ENCODE peak calls at places on chromosomes 4 and X, in eight cellular contexts. C, D, M, L, G, J, V and A are unnamed samples.

GRCh38 chr4:177308842-177309524 is 691 bp upstream of the NEIL3 start:
- DNase-seq in C (no peak), D (no peak), M (peak), L (no peak), G (no peak), J (no peak), V (no peak), A (no peak)

GRCh38 chr4:160498211-160498610 is 1395.3 kb downstream of the RAPGEF2 start:
- DNase-seq in C (no peak), D (no peak), M (no peak), L (no peak), G (no peak), J (no peak), V (no peak), A (no peak)

GRCh38 chr4:41380758-41381157 is 124.0 kb downstream of the UCHL1 start:
- DNase-seq in C (no peak), D (no peak), M (no peak), L (no peak), G (no peak), J (no peak), V (no peak), A (no peak)

GRCh38 chr4:89111833-89112563 is 665 bp downstream of the TIGD2 start:
- DNase-seq in C (peak), D (no peak), M (no peak), L (no peak), G (peak), J (no peak), V (peak), A (peak)

GRCh38 chrX:107742754-107743191 is 32.8 kb downstream of the TSC22D3 start:
- DNase-seq in C (no peak), D (no peak), M (no peak), L (no peak), G (no peak), J (peak), V (peak), A (no peak)

GRCh38 chr4:2406920-2407319 is 11.5 kb downstream of the ZFYVE28 start:
- DNase-seq in C (no peak), D (no peak), M (no peak), L (no peak), G (no peak), J (no peak), V (no peak), A (no peak)

GRCh38 chrX:63750846-63751245 is 34.2 kb downstream of the ARHGEF9 start:
- DNase-seq in C (no peak), D (no peak), M (no peak), L (no peak), G (no peak), J (no peak), V (no peak), A (no peak)

GRCh38 chr4:54277691-54278090 is 48.6 kb downstream of the PDGFRA start:
- DNase-seq in C (peak), D (no peak), M (no peak), L (no peak), G (peak), J (no peak), V (no peak), A (peak)

GRCh38 chr4:6767341-6767724 is 15.2 kb upstream of the KIAA0232 start:
- DNase-seq in C (peak), D (no peak), M (no peak), L (no peak), G (no peak), J (peak), V (no peak), A (peak)

GRCh38 chrX:10769165-10769564 is 148.8 kb upstream of the MID1 start:
- DNase-seq in C (peak), D (no peak), M (peak), L (no peak), G (peak), J (no peak), V (no peak), A (no peak)

DNA sequence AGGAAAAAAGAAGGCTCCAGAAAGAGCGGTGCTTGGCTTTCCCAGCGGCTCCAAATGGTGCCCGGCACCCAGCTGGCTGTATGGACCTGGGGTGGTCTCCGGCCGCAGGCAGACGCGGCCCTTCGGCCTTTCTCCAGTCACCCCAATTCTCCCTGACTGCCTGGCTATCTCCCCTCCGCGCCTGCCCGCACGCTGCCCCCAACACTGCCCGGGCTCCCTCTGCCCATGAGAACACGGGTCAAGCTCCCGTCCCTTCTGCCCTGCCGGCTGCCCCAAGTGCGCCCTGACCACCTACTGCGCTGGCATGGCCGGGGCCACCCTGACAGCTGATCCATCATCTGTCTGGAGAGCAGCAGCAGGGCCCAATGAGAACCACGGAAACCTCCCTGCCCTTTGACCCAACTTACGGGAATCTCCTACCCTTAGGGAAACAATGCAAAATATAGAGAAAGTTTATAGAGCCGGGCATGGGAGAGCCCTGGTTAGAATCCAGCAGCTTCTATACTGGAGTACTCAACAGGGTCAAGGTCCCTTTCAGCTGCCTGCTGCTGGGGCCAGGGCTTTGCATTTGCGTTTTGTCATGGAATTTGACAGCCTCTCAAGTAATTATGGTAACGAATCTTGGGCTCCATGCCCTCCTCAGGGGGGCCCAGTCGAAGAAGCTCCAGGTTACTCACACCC is 1.2 kb upstream of the FAM3A start:
- DNase-seq in C (no peak), D (peak), M (no peak), L (no peak), G (no peak), J (peak), V (peak), A (no peak)
- H3K27ac ChIP-seq in C (no peak), D (peak), M (peak), L (no peak), G (peak), J (peak), V (peak), A (no peak)

DNA sequence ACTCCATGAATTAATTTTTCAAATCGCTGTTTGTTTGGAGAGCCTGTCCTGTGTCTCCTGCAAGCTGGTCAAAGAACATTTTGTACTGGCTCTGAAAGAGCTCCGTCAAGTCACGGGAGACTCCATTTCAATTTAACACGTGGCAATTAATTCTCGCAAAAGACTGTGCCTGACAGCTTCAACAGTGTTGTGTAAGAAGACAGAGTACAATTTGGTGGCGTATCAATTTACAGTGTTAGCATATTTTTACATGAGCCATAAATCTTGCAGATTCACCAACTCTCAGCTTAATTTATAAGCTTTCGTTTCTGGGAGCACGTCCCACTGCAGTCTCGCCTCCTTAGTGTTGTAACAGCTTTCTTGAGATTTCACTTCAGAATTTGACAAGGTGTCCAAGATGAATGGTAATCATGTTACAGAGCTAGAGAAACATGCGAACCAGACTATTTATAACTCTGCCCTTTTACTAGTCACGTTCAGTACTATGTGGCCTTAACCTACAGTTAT is 70.8 kb downstream of the RWDD4 start:
- DNase-seq in C (no peak), D (no peak), M (no peak), L (no peak), G (peak), J (no peak), V (no peak), A (no peak)
- H3K27ac ChIP-seq in C (no peak), D (no peak), M (no peak), L (no peak), G (no peak), J (no peak), V (no peak), A (no peak)

GRCh38 chr4:102631616-102632015 is 129.2 kb downstream of the MANBA start:
- DNase-seq in C (no peak), D (no peak), M (no peak), L (no peak), G (no peak), J (no peak), V (no peak), A (no peak)
- H3K27ac ChIP-seq in C (no peak), D (no peak), M (no peak), L (no peak), G (no peak), J (no peak), V (no peak), A (no peak)

GRCh38 chr4:40367451-40367850 is 32.3 kb downstream of the CHRNA9 start:
- DNase-seq in C (no peak), D (no peak), M (no peak), L (no peak), G (peak), J (no peak), V (no peak), A (no peak)
- H3K27ac ChIP-seq in C (no peak), D (no peak), M (no peak), L (no peak), G (no peak), J (no peak), V (peak), A (no peak)

GRCh38 chr4:1216869-1217294 is 32.0 kb downstream of the CTBP1 start:
- DNase-seq in C (no peak), D (no peak), M (peak), L (peak), G (no peak), J (no peak), V (peak), A (no peak)
- H3K27ac ChIP-seq in C (no peak), D (no peak), M (peak), L (peak), G (no peak), J (no peak), V (peak), A (no peak)

GRCh38 chr4:74378573-74378972 is 13.6 kb downstream of the EREG start:
- DNase-seq in C (no peak), D (no peak), M (no peak), L (no peak), G (peak), J (no peak), V (no peak), A (no peak)

GRCh38 chr4:74377714-74378113 is 12.8 kb downstream of the EREG start:
- DNase-seq in C (no peak), D (no peak), M (no peak), L (no peak), G (no peak), J (no peak), V (no peak), A (no peak)

GRCh38 chr4:74376888-74377483 is 12.0 kb downstream of the EREG start:
- DNase-seq in C (peak), D (no peak), M (peak), L (no peak), G (peak), J (no peak), V (no peak), A (peak)

GRCh38 chr4:74375824-74376426 is 11.0 kb downstream of the EREG start:
- DNase-seq in C (peak), D (no peak), M (no peak), L (no peak), G (no peak), J (no peak), V (peak), A (no peak)

GRCh38 chr4:74379912-74380311 is 15.0 kb downstream of the EREG start:
- DNase-seq in C (no peak), D (no peak), M (no peak), L (no peak), G (no peak), J (no peak), V (no peak), A (no peak)
- H3K27ac ChIP-seq in C (no peak), D (no peak), M (no peak), L (no peak), G (no peak), J (no peak), V (no peak), A (no peak)

GRCh38 chr4:101191302-101192098 is 155.8 kb downstream of the PPP3CA start:
- DNase-seq in C (no peak), D (peak), M (no peak), L (no peak), G (peak), J (peak), V (peak), A (no peak)
- H3K27ac ChIP-seq in C (no peak), D (peak), M (no peak), L (no peak), G (peak), J (no peak), V (peak), A (no peak)